ENCODE peak calls at places on chromosomes 7 and 10, in eight cellular contexts. J is HepG2, M is sigmoid colon, L is body of pancreas, D is breast epithelium, K is gastrocnemius medialis, A is uterus, Q is transverse colon. F is an unnamed sample.

GRCh38 chr7:152120210-152120609 is 94.7 kb downstream of the GALNT11 start:
- DNase-seq in K (no peak), L (no peak), M (no peak), J (no peak), D (no peak), Q (no peak), A (no peak), F (no peak)

GRCh38 chr7:25014735-25015134 is 34.8 kb upstream of the OSBPL3 start:
- DNase-seq in A (no peak), Q (no peak), L (no peak), K (no peak), D (no peak), M (no peak), J (no peak), F (no peak)

GRCh38 chr7:137351941-137352340 is 8.4 kb upstream of the PTN start:
- DNase-seq in A (no peak), K (no peak), Q (no peak), L (no peak), J (no peak), D (no peak), M (no peak), F (no peak)

GRCh38 chr10:31756131-31757119 is 172.2 kb downstream of the ARHGAP12 start:
- DNase-seq in L (no peak), K (no peak), Q (no peak), J (no peak), A (no peak), M (no peak), D (no peak), F (no peak)

GRCh38 chr7:24786306-24786705 is 29.0 kb upstream of the GSDME start:
- DNase-seq in M (no peak), A (no peak), K (no peak), J (no peak), L (no peak), Q (no peak), D (no peak), F (no peak)

GRCh38 chr10:119355930-119356329 is 148.6 kb downstream of the GRK5 start:
- DNase-seq in K (no peak), A (no peak), J (no peak), L (no peak), Q (no peak), D (no peak), M (no peak), F (peak; percentile 44)

GRCh38 chr10:35268323-35268722 is 68.0 kb upstream of the CCNY start:
- DNase-seq in A (no peak), M (no peak), Q (no peak), J (no peak), K (no peak), D (no peak), L (no peak), F (no peak)

GRCh38 chr7:15836041-15836440 is 149.6 kb upstream of the MEOX2 start:
- DNase-seq in K (no peak), M (no peak), A (no peak), L (no peak), D (no peak), J (no peak), Q (no peak), F (no peak)

GRCh38 chr7:121576148-121576921 is 180.2 kb upstream of the FAM3C start:
- DNase-seq in K (no peak), Q (no peak), L (peak; percentile 44), J (no peak), A (no peak), D (no peak), M (no peak), F (no peak)

GRCh38 chr10:96038476-96039387 is 4.7 kb upstream of the CCNJ start:
- DNase-seq in A (no peak), M (no peak), K (no peak), Q (no peak), D (no peak), J (no peak), L (no peak), F (no peak)

GRCh38 chr7:51123322-51124021 is 193.1 kb downstream of the COBL start:
- DNase-seq in K (peak; percentile 85), D (peak; percentile 64), A (no peak), L (peak; percentile 29), J (no peak), Q (no peak), M (no peak), F (no peak)

GRCh38 chr10:49750546-49750945 is 11.6 kb downstream of the OGDHL start:
- DNase-seq in Q (no peak), D (no peak), L (no peak), A (no peak), J (no peak), K (no peak), M (no peak), F (no peak)

GRCh38 chr7:94129443-94130140 is 125.4 kb upstream of the BET1 start:
- DNase-seq in M (no peak), D (no peak), L (no peak), J (peak; percentile 19), A (no peak), K (no peak), Q (no peak), F (no peak)

GRCh38 chr10:34127676-34128075 is 687.4 kb downstream of the PARD3 start:
- DNase-seq in J (no peak), L (no peak), D (no peak), Q (no peak), K (no peak), M (no peak), A (no peak), F (no peak)

GRCh38 chr7:128530855-128531104 is 54.2 kb downstream of the METTL2B start:
- DNase-seq in L (no peak), J (no peak), K (no peak), Q (no peak), D (no peak), A (no peak), M (no peak), F (no peak)
- TF ChIP-seq POLR2A in L (no peak), J (peak; percentile 71), K (no peak), Q (no peak), D (no peak), A (no peak), M (no peak), F (peak; percentile 44)

GRCh38 chr7:47453093-47454056 is 128.5 kb downstream of the TNS3 start:
- DNase-seq in D (peak; percentile 71), L (peak; percentile 87), Q (peak; percentile 65), A (peak; percentile 69), J (no peak), K (peak; percentile 94), M (peak; percentile 89), F (peak; percentile 25)
- TF ChIP-seq POLR2A in D (no peak), L (peak; percentile 93), Q (peak; percentile 20), A (no peak), J (no peak), K (peak; percentile 87), M (no peak), F (no peak)

GRCh38 chr7:99493823-99494222 is 6.3 kb downstream of the ZNF394 start:
- DNase-seq in K (no peak), L (no peak), A (no peak), J (no peak), Q (no peak), D (no peak), M (no peak), F (peak; percentile 22)

GRCh38 chr7:99490878-99491277 is 9.2 kb downstream of the ZNF394 start:
- DNase-seq in L (no peak), M (no peak), D (no peak), J (no peak), A (no peak), Q (no peak), K (no peak), F (no peak)

GRCh38 chr7:99485094-99485493 is 12.4 kb downstream of the ZNF789 start:
- DNase-seq in L (no peak), J (no peak), Q (no peak), A (no peak), K (no peak), M (no peak), D (no peak), F (no peak)

DNA sequence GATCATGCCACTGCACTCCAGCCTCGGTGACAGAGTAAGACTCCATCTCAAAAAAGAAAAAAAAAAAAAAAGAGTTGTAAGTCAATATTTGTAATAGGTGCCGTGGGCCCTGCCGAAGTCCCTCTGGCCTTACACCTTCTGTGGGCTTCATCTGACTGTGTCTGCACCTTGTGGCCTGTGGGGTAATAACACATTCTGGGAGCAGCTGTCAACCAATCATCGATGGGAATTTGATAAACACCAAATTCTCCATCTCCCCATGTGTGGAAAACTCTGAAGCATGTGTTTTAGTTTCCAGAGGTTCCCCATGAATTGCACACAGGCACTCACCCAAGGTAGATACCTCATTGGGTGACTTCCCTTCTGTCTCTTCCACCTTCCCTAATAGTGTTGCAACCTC is 10.8 kb downstream of the ZNF394 start:
- DNase-seq in Q (no peak), J (peak; percentile 60), D (no peak), K (no peak), L (no peak), A (no peak), M (peak; percentile 48), F (no peak)
- TF ChIP-seq POLR2A in Q (no peak), J (no peak), D (no peak), K (no peak), L (no peak), A (no peak), M (no peak), F (no peak)

DNA sequence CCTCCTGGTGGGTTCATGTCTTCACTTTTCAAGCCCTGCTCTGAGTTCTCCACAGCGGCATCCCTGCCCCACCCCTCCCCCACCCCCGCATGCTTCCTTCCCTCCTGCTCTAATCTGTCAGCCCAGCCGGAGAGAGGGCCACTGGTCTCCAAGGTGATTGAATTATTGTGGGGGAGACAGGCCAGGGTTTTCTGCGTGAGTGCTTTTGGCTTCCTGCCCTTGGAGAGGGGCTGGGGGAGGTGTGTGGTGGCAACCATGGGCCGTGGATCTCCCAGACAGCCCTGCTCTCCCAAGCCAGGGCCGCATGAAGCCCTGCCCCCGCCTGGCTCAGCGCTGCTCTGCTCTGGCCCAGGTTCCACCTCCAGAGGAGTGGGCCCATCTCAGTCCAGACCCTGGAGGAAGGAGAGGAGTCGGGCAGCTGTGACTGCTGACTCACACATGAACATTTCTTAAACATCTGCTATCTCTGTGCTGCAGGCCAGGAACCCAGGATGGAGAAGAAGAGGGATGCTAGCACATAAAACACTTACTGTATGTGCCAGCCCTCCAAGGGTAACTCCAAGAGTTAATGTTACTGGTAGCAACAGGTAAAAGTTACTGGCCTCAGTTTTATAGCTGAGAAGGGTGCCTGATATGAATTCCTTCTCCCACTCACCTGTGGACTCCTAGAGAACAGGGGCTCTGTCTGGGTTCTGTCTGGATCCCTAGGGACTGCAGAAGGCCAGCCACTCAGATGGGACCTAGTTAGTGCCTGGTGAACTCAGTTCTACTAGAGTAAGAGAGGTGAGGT is 110.0 kb downstream of the ZMIZ1 start:
- DNase-seq in K (no peak), D (no peak), A (peak; percentile 90), L (no peak), J (no peak), M (peak; percentile 83), Q (no peak), F (peak; percentile 88)
- TF ChIP-seq POLR2A in K (no peak), D (no peak), A (no peak), L (no peak), J (no peak), M (no peak), Q (no peak), F (no peak)

DNA sequence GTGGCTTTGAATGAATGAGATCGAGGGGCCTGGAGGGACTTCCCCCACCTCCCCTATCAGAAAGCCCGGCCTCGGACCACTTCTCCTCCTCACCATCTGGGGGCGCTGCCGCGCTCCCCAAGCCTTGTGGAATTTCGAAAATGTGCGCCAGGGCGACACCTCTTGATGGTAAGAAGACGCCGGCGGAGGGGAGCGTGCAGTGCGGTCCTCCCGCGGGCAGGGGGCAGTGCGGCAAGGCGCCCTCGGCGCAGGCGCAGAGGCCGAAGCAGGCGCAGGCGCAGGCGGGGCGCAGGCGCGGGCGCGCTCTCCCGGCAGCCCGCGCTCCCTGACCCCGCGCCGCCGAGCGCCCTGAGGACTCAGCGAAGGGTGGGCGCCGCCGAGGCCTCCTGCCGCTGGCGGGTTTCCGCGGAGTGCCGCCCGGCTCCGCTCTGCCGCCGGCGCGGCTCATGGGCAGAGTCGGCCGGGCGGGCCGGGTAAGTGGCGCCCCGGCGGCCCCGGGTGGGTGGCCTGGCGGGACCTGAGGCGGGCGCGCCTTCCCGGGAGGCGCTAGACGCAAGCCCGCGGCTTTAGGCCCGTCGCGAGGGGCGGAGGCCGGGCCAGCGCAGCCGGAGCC is at the start of gene RBM17:
- DNase-seq in L (peak; percentile 97), K (peak; percentile 96), M (peak; percentile 99), D (peak; percentile 95), A (peak; percentile 98), Q (peak; percentile 96), J (peak; percentile 88), F (peak; percentile 99)
- TF ChIP-seq POLR2A in L (no peak), K (peak; percentile 83), M (no peak), D (no peak), A (peak; percentile 57), Q (no peak), J (peak; percentile 65), F (peak; percentile 83)